ENCODE peak calls at places on chromosomes 2 and 18, in five cellular contexts. B is small intestine, X is left ventricle myocardium inferior, L is fibroblast of lung, Z is right cardiac atrium. I is an unnamed sample.

GRCh38 chr18:63206433-63207153 is 113.0 kb downstream of the BCL2 start:
- DNase-seq in X (no peak), B (no peak), L (no peak), Z (no peak), I (no peak)

GRCh38 chr18:49560277-49561126 is 1.4 kb upstream of the LIPG start:
- DNase-seq in B (peak), L (peak), X (no peak), Z (no peak), I (no peak)

GRCh38 chr18:78984941-78985784 is 5.5 kb downstream of the SALL3 start:
- DNase-seq in Z (no peak), X (no peak), B (peak), L (peak), I (no peak)

GRCh38 chr2:190570871-190571270 is 36.3 kb upstream of the NEMP2 start:
- DNase-seq in L (no peak), Z (no peak), B (no peak), X (no peak), I (no peak)

GRCh38 chr2:112144966-112145365 is 6.8 kb downstream of the FBLN7 start:
- DNase-seq in X (no peak), L (no peak), Z (no peak), B (no peak), I (no peak)

GRCh38 chr2:10659898-10660568 is 29.7 kb downstream of the NOL10 start:
- DNase-seq in L (peak), B (peak), X (peak), Z (peak), I (peak)

GRCh38 chr2:35933031-35933430 is 422.5 kb upstream of the CRIM1 start:
- DNase-seq in Z (no peak), L (peak), B (no peak), X (no peak), I (no peak)

GRCh38 chr18:49564435-49564834 is 2.6 kb downstream of the LIPG start:
- DNase-seq in L (no peak), Z (no peak), X (no peak), B (no peak), I (no peak)

GRCh38 chr2:240463866-240464481 is 28.5 kb downstream of the GPC1 start:
- DNase-seq in B (no peak), X (no peak), L (no peak), Z (peak), I (peak)

GRCh38 chr2:182047544-182047943 is 61.9 kb downstream of the PPP1R1C start:
- DNase-seq in Z (no peak), X (no peak), B (no peak), L (no peak), I (no peak)

GRCh38 chr2:18149660-18150246 is 271.3 kb downstream of the KCNS3 start:
- DNase-seq in L (peak), X (no peak), B (peak), Z (no peak), I (no peak)

GRCh38 chr2:219469186-219469724 is 29.4 kb upstream of the GMPPA start:
- DNase-seq in X (no peak), B (no peak), L (peak), Z (no peak), I (peak)

GRCh38 chr2:85243101-85244072 is 84.4 kb downstream of the TGOLN2 start:
- DNase-seq in X (peak), Z (peak), L (no peak), B (peak), I (peak)

GRCh38 chr2:240420206-240420899 is 15.1 kb upstream of the GPC1 start:
- DNase-seq in X (no peak), Z (no peak), L (no peak), B (no peak), I (no peak)

GRCh38 chr2:3575534-3576324 is 669 bp downstream of the RPS7 start:
- DNase-seq in B (peak), Z (no peak), X (no peak), L (no peak), I (no peak)
- H3K27ac ChIP-seq in B (peak), Z (peak), X (peak), L (peak), I (peak)

GRCh38 chr2:101985793-101986164 is 6.0 kb upstream of the IL1R2 start:
- DNase-seq in L (no peak), X (no peak), B (no peak), Z (no peak), I (no peak)
- H3K27ac ChIP-seq in L (no peak), X (no peak), B (no peak), Z (no peak), I (no peak)

GRCh38 chr2:63805412-63805811 is 36.3 kb upstream of the UGP2 start:
- DNase-seq in X (no peak), B (no peak), Z (no peak), L (no peak), I (no peak)

GRCh38 chr2:63814114-63814513 is 27.6 kb upstream of the UGP2 start:
- DNase-seq in L (peak), B (no peak), Z (no peak), X (no peak), I (no peak)

GRCh38 chr2:63811063-63811462 is 30.6 kb upstream of the UGP2 start:
- DNase-seq in B (no peak), Z (no peak), X (no peak), L (no peak), I (no peak)
- H3K27ac ChIP-seq in B (no peak), Z (no peak), X (no peak), L (no peak), I (no peak)

GRCh38 chr2:43475137-43475846 is 120.5 kb downstream of the THADA start:
- DNase-seq in Z (no peak), L (no peak), X (no peak), B (no peak), I (no peak)
- H3K27ac ChIP-seq in Z (no peak), L (no peak), X (no peak), B (no peak), I (no peak)

DNA sequence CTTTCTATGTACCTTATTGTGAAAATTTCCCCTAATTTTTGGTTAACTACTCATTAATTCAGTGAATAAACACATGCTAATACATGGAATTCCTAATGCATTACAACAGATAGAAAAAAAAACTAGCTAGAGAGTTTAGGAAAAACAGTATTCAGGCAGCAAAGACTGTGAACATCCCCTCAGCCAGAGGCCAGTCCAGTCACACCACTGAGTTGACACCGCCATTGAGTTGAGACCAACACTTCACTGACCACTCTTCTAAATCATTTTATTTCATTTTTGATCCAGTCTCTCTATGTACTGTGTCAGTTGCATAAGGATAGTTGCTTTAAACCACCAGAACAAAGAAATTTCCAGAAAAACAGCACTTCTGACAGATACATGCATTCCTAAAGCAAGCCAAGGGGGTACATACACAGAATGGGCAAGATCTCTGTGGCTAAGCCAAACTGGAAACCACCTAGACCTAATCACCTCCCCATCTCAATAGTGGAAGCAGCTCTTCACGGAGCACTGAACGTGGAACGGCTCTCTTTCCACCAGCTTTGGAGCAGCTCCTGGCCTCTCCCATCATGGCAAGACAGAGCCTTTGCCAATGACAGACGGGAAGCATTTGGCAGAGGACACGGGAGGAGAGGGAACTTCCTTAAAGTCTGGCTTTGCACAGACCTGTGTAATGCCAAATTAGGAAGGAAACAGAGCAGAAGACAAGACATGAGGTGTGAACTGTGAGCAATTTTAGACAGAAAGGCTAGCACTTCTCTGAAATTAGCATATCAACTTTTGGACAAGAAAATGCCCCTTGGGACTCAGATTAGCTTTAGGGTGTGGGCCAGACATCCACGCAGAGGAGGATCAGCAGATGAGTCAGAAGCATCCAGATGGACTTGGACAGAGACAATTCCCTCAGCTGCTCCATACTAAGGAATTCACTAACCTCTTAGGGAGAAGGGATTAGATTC is 36.4 kb downstream of the CACNB4 start:
- DNase-seq in X (no peak), L (peak), Z (peak), B (no peak), I (peak)
- H3K27ac ChIP-seq in X (no peak), L (peak), Z (no peak), B (no peak), I (no peak)

DNA sequence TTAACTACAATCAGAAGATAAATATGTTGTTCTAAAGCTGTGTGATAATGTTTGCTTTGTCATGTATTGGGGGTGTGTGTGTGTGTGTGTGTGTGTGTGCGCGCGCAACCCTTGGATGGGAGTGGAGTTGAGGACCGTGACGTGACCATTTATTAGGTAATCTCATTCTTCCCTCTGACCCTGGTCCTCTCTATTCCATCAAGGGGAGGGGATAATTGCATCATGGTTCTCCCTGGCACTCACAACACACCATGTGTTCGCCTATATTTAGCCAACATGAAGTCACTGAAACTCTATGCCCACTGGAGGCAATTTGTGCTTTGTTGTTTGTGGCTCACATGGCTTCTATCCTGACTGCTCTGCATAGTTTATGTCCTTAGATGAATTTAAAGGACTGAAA is 79.7 kb upstream of the LRPPRC start:
- DNase-seq in B (no peak), L (peak), X (no peak), Z (no peak), I (peak)
- H3K27ac ChIP-seq in B (no peak), L (no peak), X (no peak), Z (no peak), I (no peak)

DNA sequence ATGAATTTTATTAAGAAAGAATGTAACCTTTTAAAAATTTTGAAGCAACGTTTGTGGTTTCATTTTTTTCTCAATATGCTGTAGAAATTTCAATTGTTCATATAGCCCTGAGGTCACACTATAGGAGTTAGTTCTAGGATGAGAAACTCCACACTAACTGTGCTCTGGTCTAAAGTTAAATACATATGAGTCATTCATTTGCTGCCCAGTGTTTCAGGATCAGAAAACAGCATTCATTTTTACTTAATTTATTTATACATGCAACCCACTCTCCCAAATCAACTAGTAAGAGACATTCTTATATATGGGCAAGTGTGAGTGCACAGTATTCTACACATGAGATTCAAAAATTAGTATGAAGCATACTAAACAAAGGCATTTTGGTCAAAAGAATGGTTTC is 137.9 kb downstream of the DOCK10 start:
- DNase-seq in X (no peak), Z (no peak), B (no peak), L (peak), I (no peak)
- H3K27ac ChIP-seq in X (no peak), Z (no peak), B (no peak), L (no peak), I (no peak)

DNA sequence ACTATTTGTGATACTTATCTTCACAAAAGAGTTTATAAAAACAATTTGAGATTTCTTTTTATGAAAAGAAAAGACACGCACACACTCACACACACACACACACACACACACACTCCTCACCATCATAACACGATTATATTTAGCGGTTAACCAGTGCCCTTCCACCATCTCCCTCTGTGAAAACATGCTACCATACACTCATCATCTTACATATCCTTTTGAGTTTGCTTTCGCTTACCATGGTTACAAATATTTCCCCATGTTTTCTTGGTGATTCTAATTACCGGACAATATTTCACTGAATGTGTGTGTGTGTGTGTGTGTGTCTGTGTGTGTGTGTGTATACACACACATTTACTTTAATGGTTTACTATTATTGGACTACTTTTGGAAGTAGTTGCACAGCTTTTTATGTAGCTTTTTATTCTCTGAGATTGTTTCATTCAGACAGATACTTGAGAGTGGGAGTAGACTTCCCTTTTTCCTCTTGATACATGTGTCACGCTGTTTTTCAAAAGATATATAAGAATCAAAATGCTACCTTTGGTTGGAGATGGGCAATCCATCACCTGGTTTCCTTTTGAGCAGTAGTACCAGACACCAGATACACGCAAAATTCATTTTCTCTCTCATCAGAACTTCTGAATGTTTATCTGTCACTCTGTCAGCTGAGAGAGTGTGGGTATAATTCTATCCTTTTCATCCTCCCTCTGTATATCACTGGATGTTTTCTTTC is 138.1 kb downstream of the SETBP1 start:
- DNase-seq in L (no peak), X (no peak), B (no peak), Z (no peak), I (no peak)
- H3K27ac ChIP-seq in L (no peak), X (no peak), B (no peak), Z (no peak), I (no peak)

I was measured in heart right ventricle.